ENCODE peak calls at places on chromosome 5, in five cellular contexts. One of them, this sample, is unnamed.
A peak's percentile ranks its signal among the peaks of the same experiment; 100 is the strongest.

GRCh38 chr5:60927450-60927849 is 17.4 kb downstream of the ERCC8 start:
- DNase-seq in A549: no peak
- DNase-seq in upper lobe of left lung: no peak
- DNase-seq in endodermal cell: no peak
- DNase-seq in left ventricle myocardium inferior: no peak
- DNase-seq in this sample: no peak

GRCh38 chr5:94361832-94362754 is 256.3 kb downstream of the KIAA0825 start:
- DNase-seq in A549: no peak
- DNase-seq in upper lobe of left lung: no peak
- DNase-seq in endodermal cell: peak; percentile 80
- DNase-seq in left ventricle myocardium inferior: no peak
- DNase-seq in this sample: no peak

GRCh38 chr5:53362521-53362941 is 117.9 kb upstream of the FST start:
- DNase-seq in A549: peak; percentile 81
- DNase-seq in upper lobe of left lung: no peak
- DNase-seq in endodermal cell: no peak
- DNase-seq in left ventricle myocardium inferior: no peak
- DNase-seq in this sample: no peak

GRCh38 chr5:75524071-75524470 is 12.4 kb downstream of the POLK start:
- DNase-seq in A549: no peak
- DNase-seq in upper lobe of left lung: no peak
- DNase-seq in endodermal cell: no peak
- DNase-seq in left ventricle myocardium inferior: no peak
- DNase-seq in this sample: no peak

GRCh38 chr5:151093476-151093889 is 12.6 kb upstream of the TNIP1 start:
- DNase-seq in A549: peak; percentile 58
- DNase-seq in upper lobe of left lung: peak; percentile 79
- DNase-seq in endodermal cell: no peak
- DNase-seq in left ventricle myocardium inferior: no peak
- DNase-seq in this sample: no peak

GRCh38 chr5:92332039-92332438 is 948.9 kb upstream of the ARRDC3 start:
- DNase-seq in A549: peak; percentile 26
- DNase-seq in upper lobe of left lung: no peak
- DNase-seq in endodermal cell: no peak
- DNase-seq in left ventricle myocardium inferior: no peak
- DNase-seq in this sample: no peak

GRCh38 chr5:114360816-114361723 is 800 bp upstream of the KCNN2 start:
- DNase-seq in A549: peak; percentile 2
- DNase-seq in upper lobe of left lung: no peak
- DNase-seq in endodermal cell: peak; percentile 95
- DNase-seq in left ventricle myocardium inferior: peak; percentile 22
- DNase-seq in this sample: peak; percentile 51

GRCh38 chr5:9545959-9546851 is at the start of gene SEMA5A:
- DNase-seq in A549: no peak
- DNase-seq in upper lobe of left lung: peak; percentile 80
- DNase-seq in endodermal cell: peak; percentile 93
- DNase-seq in left ventricle myocardium inferior: peak; percentile 78
- DNase-seq in this sample: peak; percentile 79

GRCh38 chr5:68954618-68954910 is 139.2 kb upstream of the SLC30A5 start:
- DNase-seq in A549: no peak
- DNase-seq in upper lobe of left lung: no peak
- DNase-seq in endodermal cell: no peak
- DNase-seq in left ventricle myocardium inferior: no peak
- DNase-seq in this sample: no peak

GRCh38 chr5:105745111-105745510 is 1925.6 kb downstream of the EFNA5 start:
- DNase-seq in A549: no peak
- DNase-seq in upper lobe of left lung: no peak
- DNase-seq in endodermal cell: no peak
- DNase-seq in left ventricle myocardium inferior: no peak
- DNase-seq in this sample: no peak

GRCh38 chr5:482506-482905 is 39.5 kb downstream of the EXOC3 start:
- DNase-seq in A549: no peak
- DNase-seq in upper lobe of left lung: no peak
- DNase-seq in endodermal cell: no peak
- DNase-seq in left ventricle myocardium inferior: no peak
- DNase-seq in this sample: peak; percentile 44

GRCh38 chr5:72433520-72433919 is 73.7 kb downstream of the ZNF366 start:
- DNase-seq in A549: no peak
- DNase-seq in upper lobe of left lung: no peak
- DNase-seq in endodermal cell: no peak
- DNase-seq in left ventricle myocardium inferior: no peak
- DNase-seq in this sample: no peak

GRCh38 chr5:135322271-135322670 is 76.8 kb downstream of the MACROH2A1 start:
- DNase-seq in A549: no peak
- DNase-seq in upper lobe of left lung: no peak
- DNase-seq in endodermal cell: peak; percentile 29
- DNase-seq in left ventricle myocardium inferior: no peak
- DNase-seq in this sample: no peak
- H3K4me1 ChIP-seq in A549: no peaks in the 10 kb centered on the region
- H3K4me1 ChIP-seq in upper lobe of left lung: no peaks in the 10 kb centered on the region
- H3K4me1 ChIP-seq in endodermal cell: no peaks in the 10 kb centered on the region
- H3K4me1 ChIP-seq in left ventricle myocardium inferior: no peaks in the 10 kb centered on the region
- H3K4me1 ChIP-seq in this sample: no peaks in the 10 kb centered on the region

GRCh38 chr5:14164764-14165163 is 21.6 kb downstream of the TRIO start:
- DNase-seq in A549: no peak
- DNase-seq in upper lobe of left lung: no peak
- DNase-seq in endodermal cell: peak; percentile 41
- DNase-seq in left ventricle myocardium inferior: no peak
- DNase-seq in this sample: no peak

GRCh38 chr5:14161825-14162556 is 18.8 kb downstream of the TRIO start:
- DNase-seq in A549: no peak
- DNase-seq in upper lobe of left lung: no peak
- DNase-seq in endodermal cell: no peak
- DNase-seq in left ventricle myocardium inferior: no peak
- DNase-seq in this sample: no peak

GRCh38 chr5:14165375-14166091 is 22.4 kb downstream of the TRIO start:
- DNase-seq in A549: peak; percentile 90
- DNase-seq in upper lobe of left lung: no peak
- DNase-seq in endodermal cell: no peak
- DNase-seq in left ventricle myocardium inferior: no peak
- DNase-seq in this sample: no peak

GRCh38 chr5:14166437-14166836 is 23.3 kb downstream of the TRIO start:
- DNase-seq in A549: no peak
- DNase-seq in upper lobe of left lung: no peak
- DNase-seq in endodermal cell: no peak
- DNase-seq in left ventricle myocardium inferior: no peak
- DNase-seq in this sample: no peak

DNA sequence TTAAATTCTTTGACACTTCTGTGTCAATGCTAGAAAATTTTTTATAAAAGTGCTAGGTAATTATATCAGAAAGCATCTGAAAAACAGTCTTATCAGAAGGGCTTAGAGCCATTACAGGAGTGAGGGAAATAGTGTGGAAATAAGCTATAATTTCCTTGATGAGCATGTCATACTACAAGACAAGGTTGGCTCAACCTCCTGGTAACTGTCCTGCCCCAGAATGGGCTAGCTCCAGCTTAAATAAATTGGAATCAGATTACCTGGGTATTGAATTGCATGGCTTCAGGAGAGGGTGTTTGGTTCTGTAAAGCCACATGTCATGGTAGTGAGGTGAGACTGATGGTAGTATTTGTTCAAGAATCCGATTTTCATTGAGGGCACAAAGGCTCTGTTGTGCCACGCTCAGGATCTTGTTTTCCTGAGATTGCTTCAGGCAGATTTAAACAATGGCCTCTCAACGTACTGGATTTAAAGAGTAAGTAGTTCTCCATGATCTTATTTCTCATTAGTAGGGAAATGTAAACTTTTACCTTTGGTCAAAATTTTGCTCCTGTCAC is 21.1 kb downstream of the TRIO start:
- DNase-seq in A549: no peak
- DNase-seq in upper lobe of left lung: no peak
- DNase-seq in endodermal cell: no peak
- DNase-seq in left ventricle myocardium inferior: no peak
- DNase-seq in this sample: no peak
- H3K4me1 ChIP-seq in A549: peaks cover 80% of the 10 kb centered on the region
- H3K4me1 ChIP-seq in upper lobe of left lung: peaks cover 28% of the 10 kb centered on the region
- H3K4me1 ChIP-seq in endodermal cell: no peaks in the 10 kb centered on the region
- H3K4me1 ChIP-seq in left ventricle myocardium inferior: peaks cover 78% of the 10 kb centered on the region
- H3K4me1 ChIP-seq in this sample: peaks cover 16% of the 10 kb centered on the region

GRCh38 chr5:173477320-173478055 is 139.0 kb downstream of the BOD1 start:
- DNase-seq in A549: no peak
- DNase-seq in upper lobe of left lung: no peak
- DNase-seq in endodermal cell: no peak
- DNase-seq in left ventricle myocardium inferior: no peak
- DNase-seq in this sample: no peak

GRCh38 chr5:173473293-173473692 is 143.2 kb downstream of the BOD1 start:
- DNase-seq in A549: no peak
- DNase-seq in upper lobe of left lung: no peak
- DNase-seq in endodermal cell: no peak
- DNase-seq in left ventricle myocardium inferior: no peak
- DNase-seq in this sample: no peak

GRCh38 chr5:173474881-173475287 is 141.6 kb downstream of the BOD1 start:
- DNase-seq in A549: no peak
- DNase-seq in upper lobe of left lung: no peak
- DNase-seq in endodermal cell: no peak
- DNase-seq in left ventricle myocardium inferior: no peak
- DNase-seq in this sample: no peak

GRCh38 chr5:173472784-173473278 is 143.6 kb downstream of the BOD1 start:
- DNase-seq in A549: no peak
- DNase-seq in upper lobe of left lung: no peak
- DNase-seq in endodermal cell: no peak
- DNase-seq in left ventricle myocardium inferior: peak; percentile 41
- DNase-seq in this sample: peak; percentile 35

GRCh38 chr5:173475780-173476179 is 140.7 kb downstream of the BOD1 start:
- DNase-seq in A549: no peak
- DNase-seq in upper lobe of left lung: no peak
- DNase-seq in endodermal cell: no peak
- DNase-seq in left ventricle myocardium inferior: no peak
- DNase-seq in this sample: no peak
- H3K4me1 ChIP-seq in A549: peaks cover 26% of the 10 kb centered on the region
- H3K4me1 ChIP-seq in upper lobe of left lung: peaks cover 4% of the 10 kb centered on the region
- H3K4me1 ChIP-seq in endodermal cell: no peaks in the 10 kb centered on the region
- H3K4me1 ChIP-seq in left ventricle myocardium inferior: peaks cover 22% of the 10 kb centered on the region
- H3K4me1 ChIP-seq in this sample: peaks cover 8% of the 10 kb centered on the region

GRCh38 chr5:154784856-154785255 is 29.7 kb downstream of the LARP1 start:
- DNase-seq in A549: no peak
- DNase-seq in upper lobe of left lung: no peak
- DNase-seq in endodermal cell: no peak
- DNase-seq in left ventricle myocardium inferior: no peak
- DNase-seq in this sample: no peak

GRCh38 chr5:154782326-154782725 is 27.1 kb downstream of the LARP1 start:
- DNase-seq in A549: no peak
- DNase-seq in upper lobe of left lung: no peak
- DNase-seq in endodermal cell: peak; percentile 69
- DNase-seq in left ventricle myocardium inferior: no peak
- DNase-seq in this sample: no peak

GRCh38 chr5:154786414-154786813 is 31.2 kb downstream of the LARP1 start:
- DNase-seq in A549: no peak
- DNase-seq in upper lobe of left lung: no peak
- DNase-seq in endodermal cell: no peak
- DNase-seq in left ventricle myocardium inferior: no peak
- DNase-seq in this sample: no peak

GRCh38 chr5:154782812-154783592 is 27.8 kb downstream of the LARP1 start:
- DNase-seq in A549: no peak
- DNase-seq in upper lobe of left lung: no peak
- DNase-seq in endodermal cell: no peak
- DNase-seq in left ventricle myocardium inferior: no peak
- DNase-seq in this sample: no peak

DNA sequence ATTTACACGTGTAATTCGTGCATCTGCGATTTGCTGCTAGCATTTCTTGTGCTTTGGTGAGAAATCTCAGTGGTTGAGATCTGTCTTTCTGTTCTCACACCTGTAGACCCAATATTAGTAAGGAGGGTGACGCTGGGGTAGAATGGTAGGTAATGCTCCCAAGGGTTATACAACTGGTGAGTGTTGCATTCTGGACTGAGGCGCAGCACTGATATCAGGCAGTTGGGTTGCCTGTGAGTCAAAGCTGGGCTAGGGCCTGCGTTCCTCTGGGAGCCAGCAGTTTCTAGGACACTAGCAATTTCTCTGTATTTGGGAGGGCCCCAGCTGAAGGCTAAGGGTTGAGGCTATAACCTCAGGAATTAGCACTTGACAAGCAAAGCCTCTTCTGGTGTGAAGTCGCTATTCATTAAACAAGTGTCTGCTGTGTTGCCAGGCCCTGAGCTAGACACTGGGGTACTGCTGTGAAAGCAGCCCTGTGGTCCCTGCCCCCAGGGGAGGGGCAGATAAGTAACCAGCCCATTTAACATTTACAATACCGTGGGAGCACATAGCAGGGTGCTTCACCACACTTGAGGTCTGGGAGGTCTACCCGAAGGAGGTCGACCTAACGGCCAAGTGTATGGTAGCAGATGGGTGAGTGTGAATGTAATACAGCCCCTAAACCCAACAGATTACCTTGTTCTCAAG is 28.7 kb downstream of the LARP1 start:
- DNase-seq in A549: no peak
- DNase-seq in upper lobe of left lung: no peak
- DNase-seq in endodermal cell: peak; percentile 69
- DNase-seq in left ventricle myocardium inferior: peak; percentile 36
- DNase-seq in this sample: peak; percentile 53
- H3K4me1 ChIP-seq in A549: peaks cover 72% of the 10 kb centered on the region
- H3K4me1 ChIP-seq in upper lobe of left lung: peaks cover 74% of the 10 kb centered on the region
- H3K4me1 ChIP-seq in endodermal cell: peaks cover 31% of the 10 kb centered on the region
- H3K4me1 ChIP-seq in left ventricle myocardium inferior: peaks cover 100% of the 10 kb centered on the region
- H3K4me1 ChIP-seq in this sample: peaks cover 62% of the 10 kb centered on the region